ENCODE peak calls at places on chromosomes 16 and 17, in nine cellular contexts. P is A549, D is fibroblast of lung, T is neuronal stem cell, H is upper lobe of right lung, V is tibial nerve, B is GM23248, N is Caco-2, S is breast epithelium. L is an unnamed sample. For H3K9me3 and H3K4me1, the result is how much of the 10 kb centered on the place peaks cover.

GRCh38 chr16:54430491-54431030 is 144.0 kb upstream of the IRX3 start:
- DNase-seq in D (peak), V (no peak), B (peak), P (no peak), H (no peak), S (no peak), T (peak), N (no peak), L (no peak)

GRCh38 chr17:3033741-3034577 is 29.4 kb downstream of the OR1D5 start:
- DNase-seq in V (no peak), S (no peak), H (peak), T (no peak), D (no peak), P (no peak), B (no peak), N (no peak), L (no peak)

GRCh38 chr17:83186226-83186625 is 106.8 kb downstream of the METRNL start:
- DNase-seq in T (no peak), B (peak), P (no peak), N (no peak), S (peak), D (no peak), V (no peak), H (no peak), L (no peak)

GRCh38 chr16:24995469-24995868 is 19.7 kb downstream of the ARHGAP17 start:
- DNase-seq in S (no peak), D (no peak), V (no peak), B (no peak), N (no peak), H (no peak), T (no peak), P (no peak), L (no peak)

GRCh38 chr17:60231691-60232090 is 81.9 kb downstream of the CA4 start:
- DNase-seq in B (peak), P (no peak), S (no peak), H (no peak), D (peak), T (peak), V (no peak), N (no peak), L (no peak)

GRCh38 chr16:8812162-8812843 is 14.7 kb downstream of the PMM2 start:
- DNase-seq in P (no peak), T (no peak), H (no peak), D (no peak), N (no peak), V (no peak), B (no peak), S (no peak), L (no peak)

GRCh38 chr16:30030011-30030685 is 923 bp downstream of the TLCD3B start:
- DNase-seq in B (no peak), D (no peak), H (no peak), T (no peak), P (no peak), N (no peak), S (no peak), V (no peak), L (no peak)

GRCh38 chr17:14359251-14359939 is 58.5 kb downstream of the HS3ST3B1 start:
- DNase-seq in P (no peak), S (no peak), T (no peak), B (peak), D (no peak), V (no peak), H (no peak), N (no peak), L (peak)

GRCh38 chr17:42166196-42166763 is 11.5 kb upstream of the RAB5C start:
- DNase-seq in P (no peak), D (no peak), T (no peak), S (no peak), H (no peak), B (no peak), N (no peak), V (no peak), L (no peak)

GRCh38 chr17:42680331-42680808 is 1.3 kb downstream of the CCR10 start:
- DNase-seq in N (peak), S (no peak), D (peak), H (no peak), P (no peak), B (no peak), V (peak), T (no peak), L (no peak)

GRCh38 chr16:89422905-89423630 is 67.3 kb downstream of the ANKRD11 start:
- DNase-seq in B (peak), D (peak), H (no peak), P (no peak), V (no peak), N (no peak), T (no peak), S (no peak), L (no peak)

GRCh38 chr16:50025544-50025931 is 513 bp downstream of the CNEP1R1 start:
- DNase-seq in T (no peak), V (no peak), N (no peak), B (peak), H (no peak), S (no peak), D (peak), P (peak), L (peak)

GRCh38 chr16:53822936-53823529 is 119.1 kb downstream of the FTO start:
- DNase-seq in S (no peak), D (peak), N (no peak), V (no peak), H (no peak), B (peak), P (no peak), T (no peak), L (peak)

GRCh38 chr16:86396918-86397317 is 113.4 kb upstream of the FOXF1 start:
- DNase-seq in P (no peak), S (no peak), N (no peak), T (no peak), H (no peak), B (peak), V (no peak), D (peak), L (no peak)

GRCh38 chr17:6366144-6366755 is 68.7 kb downstream of the AIPL1 start:
- DNase-seq in H (no peak), S (no peak), T (no peak), N (no peak), P (no peak), B (peak), D (peak), V (no peak), L (no peak)

GRCh38 chr17:28174352-28175046 is 132.0 kb downstream of the NLK start:
- DNase-seq in H (no peak), S (no peak), T (no peak), V (no peak), P (no peak), B (no peak), D (peak), N (no peak), L (peak)

GRCh38 chr17:5329784-5330557 is 47.9 kb downstream of the RABEP1 start:
- DNase-seq in T (no peak), N (no peak), H (no peak), P (no peak), V (no peak), B (peak), D (peak), S (no peak), L (no peak)

GRCh38 chr17:17516315-17516930 is 20.2 kb upstream of the RASD1 start:
- DNase-seq in N (no peak), B (no peak), T (no peak), P (no peak), D (no peak), V (no peak), S (no peak), H (no peak), L (no peak)

GRCh38 chr17:73718362-73718761 is 74.1 kb upstream of the SDK2 start:
- DNase-seq in H (no peak), N (no peak), T (no peak), S (no peak), P (no peak), V (no peak), B (no peak), D (no peak), L (no peak)

GRCh38 chr16:79401782-79402181 is 198.8 kb downstream of the MAF start:
- DNase-seq in H (no peak), P (no peak), V (no peak), B (no peak), N (no peak), D (no peak), S (no peak), T (no peak), L (no peak)

GRCh38 chr16:51919736-51920135 is 627.2 kb downstream of the TOX3 start:
- DNase-seq in H (no peak), P (no peak), T (no peak), N (no peak), D (no peak), B (peak), S (no peak), V (no peak), L (no peak)

GRCh38 chr16:71709231-71709781 is 15.2 kb downstream of the PHLPP2 start:
- DNase-seq in S (no peak), H (no peak), V (no peak), T (no peak), N (no peak), P (no peak), D (peak), B (peak), L (no peak)

GRCh38 chr16:78177927-78178326 is 78.5 kb downstream of the WWOX start:
- DNase-seq in T (no peak), N (no peak), D (no peak), V (no peak), S (no peak), H (no peak), B (no peak), P (no peak), L (no peak)

GRCh38 chr17:38958326-38958725 is 8.9 kb downstream of the FBXO47 start:
- DNase-seq in P (no peak), T (no peak), S (no peak), H (no peak), B (peak), N (no peak), V (no peak), D (peak), L (no peak)

GRCh38 chr17:1241904-1242303 is 28.3 kb upstream of the BHLHA9 start:
- DNase-seq in B (peak), H (no peak), V (peak), D (peak), P (no peak), T (no peak), N (no peak), S (peak), L (no peak)

GRCh38 chr16:67025151-67025550 is 3.8 kb upstream of the CBFB start:
- DNase-seq in T (no peak), B (no peak), D (no peak), N (peak), V (no peak), P (no peak), H (peak), S (peak), L (no peak)

GRCh38 chr16:13992976-13993375 is 73.0 kb downstream of the ERCC4 start:
- DNase-seq in S (no peak), B (no peak), N (no peak), D (no peak), H (no peak), T (no peak), V (no peak), P (no peak), L (no peak)

GRCh38 chr16:11251525-11252481 is 4.2 kb downstream of the SOCS1 start:
- DNase-seq in V (no peak), N (no peak), D (peak), B (peak), S (no peak), T (no peak), H (no peak), P (no peak), L (peak)

GRCh38 chr16:77211880-77212735 is 12.9 kb downstream of the SYCE1L start:
- DNase-seq in T (peak), H (peak), N (peak), D (peak), V (no peak), P (peak), S (peak), B (peak), L (peak)

GRCh38 chr17:39270923-39271322 is 45.2 kb upstream of the STAC2 start:
- DNase-seq in V (no peak), T (no peak), P (no peak), B (peak), S (no peak), N (no peak), D (peak), H (no peak), L (no peak)

GRCh38 chr16:5298202-5298601 is 200.6 kb upstream of the EEF2KMT start:
- DNase-seq in N (no peak), S (no peak), P (no peak), T (no peak), D (no peak), B (no peak), V (no peak), H (no peak), L (no peak)

GRCh38 chr17:79620207-79621038 is 9.6 kb upstream of the RBFOX3 start:
- DNase-seq in P (no peak), H (peak), V (no peak), B (no peak), T (no peak), D (no peak), N (peak), S (no peak), L (no peak)

GRCh38 chr17:80860101-80860671 is 131.5 kb upstream of the CHMP6 start:
- DNase-seq in H (no peak), V (no peak), N (no peak), B (no peak), S (no peak), D (no peak), P (no peak), T (no peak), L (no peak)

GRCh38 chr17:40301315-40301714 is 7.7 kb upstream of the RARA start:
- DNase-seq in H (no peak), V (no peak), D (no peak), S (peak), N (no peak), P (no peak), T (no peak), B (no peak), L (no peak)

GRCh38 chr16:89764711-89765201 is 43.4 kb downstream of the ZNF276 start:
- DNase-seq in P (no peak), S (peak), D (no peak), H (peak), B (no peak), V (peak), T (no peak), N (no peak), L (peak)

GRCh38 chr17:1626333-1626732 is 2.3 kb downstream of the SLC43A2 start:
- DNase-seq in N (no peak), H (no peak), V (no peak), D (no peak), T (no peak), S (no peak), P (no peak), B (no peak), L (no peak)

GRCh38 chr16:12853972-12854371 is 47.4 kb upstream of the SHISA9 start:
- DNase-seq in S (no peak), V (no peak), P (no peak), B (no peak), H (no peak), N (no peak), T (no peak), D (no peak), L (no peak)

GRCh38 chr16:82043680-82044584 is 8.9 kb downstream of the HSD17B2 start:
- DNase-seq in S (no peak), D (peak), B (peak), N (no peak), V (no peak), T (no peak), P (no peak), H (no peak), L (no peak)

GRCh38 chr17:39096435-39097158 is 54.8 kb downstream of the PLXDC1 start:
- DNase-seq in N (no peak), B (no peak), S (no peak), T (no peak), P (no peak), D (no peak), H (no peak), V (no peak), L (peak)

GRCh38 chr16:69761983-69762842 is at the start of gene WWP2:
- DNase-seq in V (peak), B (peak), N (peak), P (peak), D (peak), S (peak), T (peak), H (peak), L (peak)

GRCh38 chr16:69767459-69768229 is 5.5 kb downstream of the WWP2 start:
- DNase-seq in S (no peak), H (no peak), T (no peak), D (no peak), B (no peak), P (no peak), N (no peak), V (no peak), L (no peak)

GRCh38 chr16:69763557-69763942 is 1.4 kb downstream of the WWP2 start:
- DNase-seq in V (no peak), S (no peak), B (peak), N (no peak), P (no peak), D (no peak), H (no peak), T (no peak), L (no peak)

GRCh38 chr16:69762843-69763556 is 868 bp downstream of the WWP2 start:
- DNase-seq in D (peak), P (no peak), H (no peak), V (no peak), B (peak), T (no peak), S (no peak), N (no peak), L (peak)
- H3K9me3 ChIP-seq in D (under half), P (under half), H (under half), V (under half), B (under half), T (under half), S (under half), N (under half), L (under half)

GRCh38 chr16:17270111-17270510 is 200.6 kb downstream of the XYLT1 start:
- DNase-seq in N (no peak), P (no peak), B (no peak), S (no peak), T (no peak), V (no peak), D (no peak), H (no peak), L (no peak)

GRCh38 chr16:17270683-17271109 is 200.1 kb downstream of the XYLT1 start:
- DNase-seq in P (no peak), H (no peak), N (no peak), S (no peak), D (no peak), T (no peak), V (no peak), B (no peak), L (no peak)

GRCh38 chr16:17266606-17267313 is 204.0 kb downstream of the XYLT1 start:
- DNase-seq in N (no peak), H (no peak), S (no peak), B (no peak), T (no peak), D (no peak), V (no peak), P (no peak), L (no peak)

GRCh38 chr16:17271687-17272086 is 199.1 kb downstream of the XYLT1 start:
- DNase-seq in P (no peak), H (no peak), B (peak), N (no peak), T (no peak), S (no peak), V (peak), D (no peak), L (no peak)

GRCh38 chr16:17269434-17269833 is 201.3 kb downstream of the XYLT1 start:
- DNase-seq in P (no peak), D (peak), T (no peak), B (peak), S (no peak), N (no peak), V (no peak), H (no peak), L (no peak)
- H3K4me1 ChIP-seq in P (under half), D (under half), T (under half), B (under half), S (under half), N (under half), V (under half), H (under half), L (under half)

DNA sequence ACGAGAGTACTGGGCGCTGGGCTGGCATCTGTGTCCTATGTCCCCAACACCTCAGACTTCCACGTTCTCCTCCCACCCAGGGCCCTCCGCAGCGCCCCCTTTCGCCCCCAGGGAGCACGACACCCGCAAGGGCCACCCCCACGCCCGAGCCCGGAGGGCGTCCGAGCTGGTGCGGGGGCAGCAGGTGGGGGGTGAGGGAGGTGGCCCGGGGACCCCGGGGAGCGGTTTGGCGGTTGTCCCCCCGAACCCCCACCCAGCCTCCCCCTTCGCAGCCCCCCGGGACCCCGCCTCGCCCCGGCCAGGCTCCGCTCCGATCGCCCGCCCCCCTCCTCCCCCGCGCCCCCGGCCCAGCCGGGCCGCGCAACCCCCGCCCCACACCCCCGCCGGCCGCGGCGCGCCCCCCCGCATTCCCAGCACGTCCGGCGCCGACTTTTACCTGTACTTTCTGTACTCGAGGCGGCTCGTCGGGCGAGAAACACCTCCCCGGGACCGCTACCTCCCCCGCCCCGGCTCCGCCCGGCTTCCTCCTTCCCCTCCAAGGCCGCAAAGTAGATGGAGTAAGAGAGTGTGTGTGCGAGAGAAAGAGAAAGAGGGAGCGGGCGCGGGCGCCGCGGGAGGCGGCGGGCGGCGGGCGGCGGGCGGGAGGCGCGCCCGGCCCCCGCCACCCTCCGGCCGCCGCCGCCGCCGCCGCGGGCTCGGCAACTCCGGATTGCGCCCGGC is 897 bp downstream of the CDYL2 start:
- DNase-seq in B (peak), V (no peak), S (no peak), N (no peak), D (peak), T (peak), H (peak), P (no peak), L (peak)
- H3K4me3 ChIP-seq in B (peak), V (peak), S (peak), N (peak), D (peak), T (peak), H (peak), P (peak), L (peak)

DNA sequence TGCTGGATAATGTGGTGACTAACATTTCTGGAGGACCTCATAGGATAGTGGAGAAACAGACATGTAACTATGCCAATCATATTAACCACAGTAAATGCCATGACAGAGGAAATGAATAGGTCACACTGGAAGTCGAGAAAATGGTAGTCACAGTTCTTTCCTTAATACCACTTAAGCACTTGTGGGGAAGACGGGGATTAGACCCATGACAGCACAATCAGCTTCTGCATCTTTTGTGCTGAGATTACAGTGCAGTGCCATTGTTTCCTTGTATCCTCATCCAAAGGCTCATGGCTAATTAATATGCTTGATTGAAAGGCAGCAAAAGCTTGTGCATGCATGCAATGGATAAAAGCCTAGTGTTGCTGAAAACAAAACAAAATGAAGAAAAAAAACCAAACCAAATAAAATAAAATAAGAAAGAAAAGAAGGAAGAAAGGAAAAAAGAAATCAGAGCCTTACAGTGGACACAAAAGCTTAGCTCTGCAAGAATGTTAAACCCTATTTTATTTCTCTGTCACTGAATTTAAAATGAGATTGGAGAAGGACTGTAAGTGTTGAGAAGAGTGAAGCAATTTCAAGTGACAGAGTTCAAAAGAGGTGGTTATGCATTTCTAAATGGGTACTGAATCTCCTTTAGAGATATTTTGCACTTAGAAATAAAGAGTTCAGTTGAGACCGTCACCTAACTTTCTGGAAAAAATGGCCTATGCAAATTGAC is 1011.9 kb downstream of the CDH8 start:
- DNase-seq in V (no peak), P (no peak), D (no peak), S (no peak), H (no peak), B (no peak), N (no peak), T (peak), L (no peak)
- H3K9me3 ChIP-seq in V (under half), P (under half), D (under half), S (under half), H (under half), B (under half), N (under half), T (under half), L (under half)

GRCh38 chr17:76995352-76996105 is 127.3 kb downstream of the MGAT5B start:
- DNase-seq in V (no peak), N (no peak), T (no peak), S (no peak), H (no peak), P (no peak), B (no peak), D (no peak), L (no peak)

GRCh38 chr17:77001487-77001886 is 133.3 kb downstream of the MGAT5B start:
- DNase-seq in V (no peak), T (no peak), D (no peak), H (no peak), S (no peak), P (no peak), B (no peak), N (no peak), L (no peak)

GRCh38 chr17:76997981-76998531 is 129.9 kb downstream of the MGAT5B start:
- DNase-seq in D (peak), S (no peak), B (no peak), P (no peak), H (no peak), N (no peak), T (no peak), V (no peak), L (peak)

GRCh38 chr17:76996741-76997694 is 128.8 kb downstream of the MGAT5B start:
- DNase-seq in H (peak), N (no peak), V (no peak), T (no peak), S (no peak), D (no peak), B (no peak), P (no peak), L (peak)

GRCh38 chr17:76998839-76999238 is 130.6 kb downstream of the MGAT5B start:
- DNase-seq in S (no peak), B (no peak), N (no peak), T (no peak), P (no peak), H (no peak), V (no peak), D (no peak), L (no peak)
- H3K4me1 ChIP-seq in S (under half), B (under half), N (under half), T (under half), P (under half), H (under half), V (under half), D (under half), L (half or more)